ENCODE peak calls at places on chromosomes 7 and 10, in five cellular contexts. S is BE2C, T is small intestine, G is cardiac muscle cell, C is body of pancreas. U is an unnamed sample.
A peak's percentile ranks its signal among the peaks of the same experiment; 100 is the strongest.

GRCh38 chr10:102411341-102412255 is 7.0 kb downstream of the PSD start:
- DNase-seq in T (no peak), S (no peak), G (no peak), C (no peak), U (no peak)

GRCh38 chr7:93011351-93012294 is 106.2 kb downstream of the SAMD9 start:
- DNase-seq in S (no peak), C (no peak), G (peak; percentile 91), T (no peak), U (no peak)

GRCh38 chr7:141295367-141295895 is 221.6 kb downstream of the TMEM178B start:
- DNase-seq in T (no peak), G (no peak), S (no peak), C (no peak), U (no peak)

GRCh38 chr7:124840435-124840834 is 74.8 kb upstream of the GPR37 start:
- DNase-seq in G (peak; percentile 7), T (peak; percentile 64), C (no peak), S (no peak), U (no peak)

GRCh38 chr7:139265673-139266072 is 34.6 kb downstream of the UBN2 start:
- DNase-seq in G (no peak), S (no peak), C (no peak), T (no peak), U (no peak)

GRCh38 chr7:123649956-123650355 is 5.7 kb upstream of the LMOD2 start:
- DNase-seq in G (peak; percentile 60), S (no peak), C (no peak), T (no peak), U (no peak)

GRCh38 chr7:131012477-131013031 is 278.5 kb upstream of the KLF14 start:
- DNase-seq in S (no peak), C (no peak), G (no peak), T (no peak), U (no peak)

GRCh38 chr7:158863611-158864506 is 7.5 kb downstream of the DYNC2I1 start:
- DNase-seq in G (peak; percentile 75), S (peak; percentile 39), T (peak; percentile 88), C (peak; percentile 43), U (peak; percentile 62)

DNA sequence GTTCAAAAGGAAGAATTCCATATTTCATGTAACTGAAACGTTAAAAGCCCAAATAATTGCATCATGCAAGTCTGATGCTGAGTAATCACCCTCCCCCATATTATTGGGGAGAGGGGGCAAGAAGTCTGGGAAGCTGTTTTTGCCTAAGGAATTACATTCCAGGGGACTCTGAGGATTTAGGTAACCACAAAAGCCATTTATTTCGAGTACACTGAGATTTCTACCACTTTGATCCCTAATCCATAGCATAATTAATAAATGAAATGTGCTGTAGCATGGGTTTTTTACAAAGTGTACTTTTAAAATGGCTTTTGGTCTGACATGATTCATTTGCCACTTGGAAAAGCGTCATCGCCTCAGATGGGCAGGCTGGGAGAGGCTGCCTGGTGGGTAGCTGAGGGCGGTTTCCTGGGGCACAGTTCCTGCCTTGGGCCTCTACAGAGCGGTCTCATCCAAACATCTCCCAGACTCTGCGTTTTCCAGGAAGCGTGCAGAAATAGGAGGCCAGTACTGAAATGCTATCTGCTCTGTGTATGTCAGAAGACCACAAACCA is 106.5 kb downstream of the TCF7L2 start:
- DNase-seq in C (no peak), S (no peak), T (no peak), G (peak; percentile 86), U (no peak)
- H3K4me1 ChIP-seq in C (peaks cover 40% of the 10 kb centered on the region), S (peaks cover 24% of the 10 kb centered on the region), T (peaks cover 8% of the 10 kb centered on the region), G (peaks cover 64% of the 10 kb centered on the region), U (peaks cover 95% of the 10 kb centered on the region)

GRCh38 chr7:150719960-150720891 is 3.8 kb downstream of the GIMAP1 start:
- DNase-seq in C (no peak), S (no peak), T (no peak), G (no peak), U (no peak)
- H3K4me1 ChIP-seq in C (no peaks in the 10 kb centered on the region), S (no peaks in the 10 kb centered on the region), T (no peaks in the 10 kb centered on the region), G (no peaks in the 10 kb centered on the region), U (no peaks in the 10 kb centered on the region)

GRCh38 chr7:99098824-99099498 is 44.9 kb downstream of the SMURF1 start:
- DNase-seq in G (peak; percentile 64), T (peak; percentile 88), C (no peak), S (no peak), U (no peak)

GRCh38 chr7:99102361-99102760 is 41.5 kb downstream of the SMURF1 start:
- DNase-seq in S (no peak), T (no peak), G (no peak), C (no peak), U (no peak)

GRCh38 chr7:99098317-99098823 is 45.5 kb downstream of the SMURF1 start:
- DNase-seq in C (no peak), G (no peak), S (no peak), T (no peak), U (no peak)

GRCh38 chr7:99097730-99098129 is 46.2 kb downstream of the SMURF1 start:
- DNase-seq in T (no peak), S (no peak), G (no peak), C (no peak), U (no peak)

GRCh38 chr7:99099499-99100077 is 44.3 kb downstream of the SMURF1 start:
- DNase-seq in S (no peak), G (peak; percentile 58), C (no peak), T (no peak), U (no peak)
- H3K4me1 ChIP-seq in S (no peaks in the 10 kb centered on the region), G (peaks cover 16% of the 10 kb centered on the region), C (peaks cover 64% of the 10 kb centered on the region), T (no peaks in the 10 kb centered on the region), U (peaks cover 79% of the 10 kb centered on the region)

GRCh38 chr10:125026974-125027735 is 85.2 kb downstream of the ZRANB1 start:
- DNase-seq in S (no peak), T (no peak), G (no peak), C (no peak), U (no peak)
- H3K4me1 ChIP-seq in S (peaks cover 32% of the 10 kb centered on the region), T (peaks cover 2% of the 10 kb centered on the region), G (peaks cover 17% of the 10 kb centered on the region), C (peaks cover 55% of the 10 kb centered on the region), U (peaks cover 32% of the 10 kb centered on the region)

DNA sequence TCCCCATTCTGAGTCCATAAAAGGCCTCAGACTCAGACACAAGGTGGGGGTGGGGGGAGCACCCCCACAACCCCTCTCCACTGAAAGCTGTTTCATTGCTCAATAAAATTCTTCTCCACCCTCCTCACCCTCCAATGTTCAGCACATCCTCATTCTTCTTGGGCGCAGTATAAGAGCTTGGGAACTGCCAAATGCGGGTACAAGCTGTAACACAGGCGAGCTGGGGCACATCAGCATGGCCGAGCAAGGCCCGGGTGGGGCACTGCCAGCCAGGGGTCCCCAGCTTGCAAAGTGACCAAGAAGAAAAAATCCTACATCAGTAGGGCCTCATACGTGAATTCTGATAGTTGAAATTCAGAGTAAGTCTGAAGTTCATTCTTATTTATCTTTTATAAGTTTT is 50.1 kb downstream of the CACUL1 start:
- DNase-seq in C (no peak), S (no peak), G (no peak), T (no peak), U (no peak)
- H3K4me1 ChIP-seq in C (no peaks in the 10 kb centered on the region), S (peaks cover 10% of the 10 kb centered on the region), G (no peaks in the 10 kb centered on the region), T (no peaks in the 10 kb centered on the region), U (peaks cover 8% of the 10 kb centered on the region)

GRCh38 chr7:104993217-104993857 is 20.7 kb upstream of the KMT2E start:
- DNase-seq in G (no peak), T (no peak), S (no peak), C (no peak), U (no peak)

GRCh38 chr7:105001652-105002184 is 12.3 kb upstream of the KMT2E start:
- DNase-seq in G (no peak), T (no peak), S (no peak), C (no peak), U (no peak)

GRCh38 chr7:105000927-105001336 is 13.1 kb upstream of the KMT2E start:
- DNase-seq in C (no peak), G (no peak), S (no peak), T (no peak), U (no peak)

GRCh38 chr7:105000190-105000589 is 13.8 kb upstream of the KMT2E start:
- DNase-seq in T (no peak), G (no peak), C (no peak), S (no peak), U (no peak)

GRCh38 chr7:104998040-104998752 is 15.8 kb upstream of the KMT2E start:
- DNase-seq in G (no peak), C (no peak), T (peak; percentile 65), S (no peak), U (no peak)
- H3K4me1 ChIP-seq in G (peaks cover 13% of the 10 kb centered on the region), C (peaks cover 97% of the 10 kb centered on the region), T (peaks cover 10% of the 10 kb centered on the region), S (no peaks in the 10 kb centered on the region), U (peaks cover 67% of the 10 kb centered on the region)

DNA sequence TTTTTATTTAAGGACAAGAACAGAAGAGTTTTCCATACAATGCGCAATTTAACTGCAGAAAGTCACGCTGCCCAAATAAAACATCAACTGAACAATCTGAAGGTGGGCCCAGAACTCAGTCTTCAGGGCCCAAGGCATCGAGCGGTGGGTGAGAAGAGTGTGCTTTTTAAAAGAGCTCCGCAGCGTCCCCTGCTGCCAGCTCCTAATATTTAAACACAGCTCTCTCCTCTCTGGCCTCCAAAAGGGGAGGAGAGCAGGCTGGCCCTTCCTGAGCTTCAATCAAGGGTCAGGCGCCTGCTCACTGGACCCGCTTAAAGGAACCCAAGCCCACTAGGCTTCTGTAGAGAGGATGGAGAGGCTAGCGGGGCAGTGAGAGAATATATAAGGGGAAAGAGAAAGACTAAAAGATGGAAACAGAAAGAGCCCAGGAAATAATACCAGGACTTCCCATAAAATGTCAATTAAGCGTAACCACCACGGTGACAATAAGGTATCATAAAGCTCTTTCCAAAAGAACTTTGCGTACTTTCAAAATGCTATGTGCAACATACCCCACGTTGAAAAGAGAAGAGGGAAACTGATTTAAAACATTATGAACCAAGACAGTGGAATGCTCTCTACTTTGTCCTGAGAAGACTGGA is 2.8 kb downstream of the FAM53B start:
- DNase-seq in C (peak; percentile 80), G (peak; percentile 85), T (peak; percentile 89), S (peak; percentile 78), U (peak; percentile 61)
- H3K4me1 ChIP-seq in C (peaks cover 67% of the 10 kb centered on the region), G (peaks cover 40% of the 10 kb centered on the region), T (peaks cover 25% of the 10 kb centered on the region), S (peaks cover 18% of the 10 kb centered on the region), U (peaks cover 45% of the 10 kb centered on the region)